ENCODE peak calls at places on chromosomes 6 and 20, in five cellular contexts. F is upper lobe of right lung; N is CD4-positive, alpha-beta T cell; G is cardiac muscle cell; U is testis. M is an unnamed sample.

GRCh38 chr6:1598433-1598832 is 11.3 kb upstream of the FOXC1 start:
- DNase-seq in U (no peak), N (no peak), F (no peak), G (no peak), M (no peak)

GRCh38 chr6:53718597-53719460 is 53.3 kb upstream of the KLHL31 start:
- DNase-seq in U (peak), N (peak), G (peak), F (no peak), M (peak)

GRCh38 chr6:149717588-149718458 is at the start of gene LATS1:
- DNase-seq in U (peak), G (peak), F (peak), N (peak), M (peak)

GRCh38 chr20:53750827-53751393 is 157.3 kb upstream of the ZNF217 start:
- DNase-seq in N (peak), G (peak), U (no peak), F (no peak), M (no peak)

GRCh38 chr6:80714513-80714912 is 608.0 kb downstream of the BCKDHB start:
- DNase-seq in F (no peak), U (no peak), G (no peak), N (no peak), M (no peak)

GRCh38 chr6:45607818-45608217 is 230.1 kb upstream of the SUPT3H start:
- DNase-seq in G (peak), U (no peak), N (no peak), F (no peak), M (no peak)

GRCh38 chr6:166006593-166007301 is 160.9 kb downstream of the TBXT start:
- DNase-seq in F (no peak), U (no peak), G (peak), N (no peak), M (no peak)

GRCh38 chr20:51382986-51383821 is 159.3 kb downstream of the NFATC2 start:
- DNase-seq in N (no peak), F (peak), U (no peak), G (no peak), M (no peak)

GRCh38 chr6:137867685-137868509 is 838 bp downstream of the TNFAIP3 start:
- DNase-seq in F (peak), U (peak), N (peak), G (no peak), M (no peak)

GRCh38 chr20:61797200-61797599 is 268.5 kb downstream of the TAF4 start:
- DNase-seq in U (no peak), N (no peak), G (no peak), F (no peak), M (no peak)

GRCh38 chr20:46872315-46873211 is 22.1 kb upstream of the EYA2 start:
- DNase-seq in G (peak), F (no peak), N (no peak), U (peak), M (peak)

GRCh38 chr6:16654703-16655102 is 106.6 kb downstream of the ATXN1 start:
- DNase-seq in G (no peak), F (no peak), U (no peak), N (no peak), M (no peak)

GRCh38 chr6:6407061-6407723 is 86.7 kb upstream of the F13A1 start:
- DNase-seq in U (no peak), N (no peak), G (no peak), F (no peak), M (no peak)

GRCh38 chr20:62823688-62824475 is 7.0 kb downstream of the COL9A3 start:
- DNase-seq in N (no peak), F (no peak), U (no peak), G (no peak), M (no peak)

GRCh38 chr6:146357578-146358340 is 185.9 kb upstream of the RAB32 start:
- DNase-seq in N (no peak), U (no peak), G (peak), F (no peak), M (peak)

GRCh38 chr20:63032861-63033634 is 26.3 kb upstream of the BHLHE23 start:
- DNase-seq in F (peak), U (no peak), N (no peak), G (no peak), M (no peak)

GRCh38 chr6:25248100-25248499 is 31.1 kb upstream of the CARMIL1 start:
- DNase-seq in U (no peak), G (no peak), F (no peak), N (no peak), M (no peak)

GRCh38 chr6:135299256-135299655 is 118.1 kb downstream of the MYB start:
- DNase-seq in G (peak), U (no peak), N (no peak), F (no peak), M (no peak)

GRCh38 chr20:42173440-42173839 is 555.3 kb upstream of the CHD6 start:
- DNase-seq in U (no peak), F (no peak), G (no peak), N (no peak), M (no peak)

GRCh38 chr20:3896302-3896701 is 7.1 kb downstream of the PANK2 start:
- DNase-seq in U (no peak), F (no peak), G (peak), N (no peak), M (no peak)

GRCh38 chr6:61558796-61559195 is 727.2 kb downstream of the KHDRBS2 start:
- DNase-seq in N (no peak), F (no peak), U (no peak), G (no peak), M (no peak)

GRCh38 chr6:117550078-117550600 is 52.2 kb downstream of the GOPC start:
- DNase-seq in F (no peak), G (no peak), U (no peak), N (no peak), M (no peak)

GRCh38 chr6:21965029-21965428 is 331.8 kb downstream of the PRL start:
- DNase-seq in N (no peak), G (no peak), F (no peak), U (no peak), M (no peak)

GRCh38 chr6:39243809-39244208 is 14.5 kb upstream of the KCNK5 start:
- DNase-seq in N (no peak), U (no peak), G (no peak), F (no peak), M (no peak)

GRCh38 chr20:44074252-44075151 is 112.5 kb downstream of the JPH2 start:
- DNase-seq in G (peak), F (peak), U (no peak), N (no peak), M (no peak)

GRCh38 chr6:87903299-87903698 is 144.3 kb upstream of the SPACA1 start:
- DNase-seq in N (no peak), G (no peak), U (no peak), F (no peak), M (no peak)

GRCh38 chr20:1422756-1423155 is 29.9 kb upstream of the FKBP1A start:
- DNase-seq in N (no peak), G (no peak), F (no peak), U (no peak), M (no peak)

GRCh38 chr20:32906871-32907495 is 48.3 kb downstream of the EFCAB8 start:
- DNase-seq in G (no peak), U (no peak), F (no peak), N (no peak), M (no peak)

GRCh38 chr6:5302995-5303622 is 41.8 kb downstream of the FARS2 start:
- DNase-seq in F (peak), G (peak), U (peak), N (peak), M (peak)

GRCh38 chr6:55212147-55212546 is 37.8 kb downstream of the HCRTR2 start:
- DNase-seq in U (no peak), N (no peak), F (no peak), G (peak), M (peak)

GRCh38 chr6:167252271-167252670 is 38.8 kb upstream of the UNC93A start:
- DNase-seq in N (no peak), G (no peak), U (no peak), F (no peak), M (no peak)

GRCh38 chr6:167255918-167256553 is 35.1 kb upstream of the UNC93A start:
- DNase-seq in N (no peak), F (no peak), U (no peak), G (no peak), M (no peak)
- TF ChIP-seq CTCF in N (no peak), F (no peak), U (no peak), G (peak), M (no peak)

GRCh38 chr6:129444683-129445082 is 265.3 kb downstream of the ARHGAP18 start:
- DNase-seq in F (no peak), G (no peak), N (no peak), U (no peak), M (no peak)
- H3K27ac ChIP-seq in F (no peak), G (no peak), N (no peak), U (no peak), M (no peak)

DNA sequence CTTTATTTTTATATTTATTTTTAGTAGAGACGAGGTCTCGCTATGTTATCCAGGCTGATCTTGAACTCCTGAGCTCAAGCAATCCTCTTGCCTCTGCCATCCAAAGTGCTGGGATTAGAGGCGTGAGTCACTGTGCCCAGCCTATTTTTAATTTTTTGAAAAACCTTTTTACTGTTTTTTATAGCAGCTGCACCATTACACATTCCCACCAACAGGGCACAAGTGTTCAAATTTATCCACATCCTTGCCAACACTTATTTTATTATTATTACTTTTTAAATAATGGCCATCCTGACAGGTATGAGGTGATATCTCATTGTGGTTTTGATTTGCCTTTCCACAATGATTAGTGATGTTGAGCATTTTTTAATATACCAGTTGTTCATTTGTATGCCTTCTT is 42.5 kb downstream of the PACSIN1 start:
- DNase-seq in G (no peak), N (no peak), F (no peak), U (no peak), M (no peak)
- TF ChIP-seq CTCF in G (peak), N (no peak), F (no peak), U (no peak), M (no peak)

DNA sequence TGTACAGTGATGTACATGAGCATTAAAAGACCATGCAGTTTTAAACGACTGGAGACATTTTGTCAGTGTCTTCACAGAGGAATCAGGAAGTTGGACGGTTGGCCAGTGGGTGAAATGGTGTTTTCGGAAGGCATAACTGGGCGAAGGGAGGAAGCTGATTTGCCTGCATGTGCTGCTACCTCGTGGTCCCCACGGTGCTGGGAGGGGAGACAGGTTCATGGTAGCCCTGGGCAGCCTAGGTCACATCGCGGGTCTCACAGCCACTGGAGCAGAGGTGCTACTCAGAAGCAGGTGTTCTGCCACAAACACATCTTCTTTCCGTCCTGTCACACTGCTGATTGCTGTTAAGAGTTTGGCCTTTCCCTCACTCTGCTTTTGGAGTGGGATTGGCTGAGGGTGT is 35.2 kb downstream of the HIVEP1 start:
- DNase-seq in N (no peak), F (peak), G (no peak), U (no peak), M (no peak)
- H3K27ac ChIP-seq in N (no peak), F (no peak), G (no peak), U (no peak), M (no peak)

DNA sequence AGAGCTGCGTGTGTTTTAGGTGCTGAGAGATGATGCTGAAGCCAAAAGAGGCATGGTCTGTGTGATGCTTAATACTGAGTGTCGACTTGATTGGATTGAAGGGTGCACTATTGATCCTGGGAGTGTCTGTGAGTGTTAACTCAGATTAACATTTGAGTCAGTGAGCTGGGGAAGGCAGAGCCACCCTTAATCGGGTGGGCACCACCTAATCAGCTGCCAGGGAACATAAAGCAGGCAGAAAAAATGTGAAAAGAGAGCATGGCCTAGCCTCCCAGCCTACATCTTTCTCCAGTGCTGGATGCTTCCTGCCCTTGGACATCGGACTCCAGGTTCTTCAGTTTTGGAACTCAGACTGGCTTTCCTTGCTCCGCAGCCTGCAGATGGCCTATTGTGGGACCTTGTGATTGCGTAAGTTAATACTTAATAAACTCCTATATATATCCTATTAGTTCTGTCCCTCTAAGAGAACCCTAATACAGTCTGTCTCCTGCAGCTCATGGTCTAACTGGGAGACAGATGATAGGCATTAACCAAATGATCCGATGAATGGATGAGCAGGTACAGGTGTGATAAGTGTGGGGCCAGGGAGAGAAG is 91.6 kb downstream of the TFAP2C start:
- DNase-seq in N (no peak), F (no peak), G (no peak), U (no peak), M (no peak)
- TF ChIP-seq CTCF in N (no peak), F (no peak), G (no peak), U (no peak), M (no peak)

GRCh38 chr20:25061103-25061799 is 3.3 kb upstream of the ACSS1 start:
- DNase-seq in U (no peak), N (no peak), F (peak), G (no peak), M (no peak)
- H3K27ac ChIP-seq in U (no peak), N (no peak), F (no peak), G (no peak), M (no peak)

GRCh38 chr6:109718991-109719390 is 27.9 kb downstream of the FIG4 start:
- DNase-seq in N (no peak), G (peak), U (no peak), F (no peak), M (no peak)
- TF ChIP-seq CTCF in N (no peak), G (no peak), U (no peak), F (no peak), M (no peak)